ENCODE peak calls at places on chromosomes 16 and 17, in four cellular contexts. One of them, this sample, is unnamed.

GRCh38 chr17:15444805-15445204 is 22.6 kb downstream of the CDRT4 start:
- DNase-seq in germinal center: no peak
- DNase-seq in COLO829: no peak
- DNase-seq in stomach: no peak
- DNase-seq in this sample: no peak

GRCh38 chr17:74037320-74037719 is 166.2 kb upstream of the RPL38 start:
- DNase-seq in germinal center: no peak
- DNase-seq in COLO829: no peak
- DNase-seq in stomach: no peak
- DNase-seq in this sample: peak; percentile 40

GRCh38 chr17:66398617-66399016 is 96.2 kb downstream of the PRKCA start:
- DNase-seq in germinal center: no peak
- DNase-seq in COLO829: no peak
- DNase-seq in stomach: no peak
- DNase-seq in this sample: no peak

GRCh38 chr16:19118938-19119431 is 5.2 kb downstream of the ITPRIPL2 start:
- DNase-seq in germinal center: peak; percentile 52
- DNase-seq in COLO829: peak; percentile 90
- DNase-seq in stomach: no peak
- DNase-seq in this sample: peak; percentile 53

GRCh38 chr16:11350531-11351335 is 5.5 kb downstream of the RMI2 start:
- DNase-seq in germinal center: no peak
- DNase-seq in COLO829: no peak
- DNase-seq in stomach: no peak
- DNase-seq in this sample: no peak

GRCh38 chr17:75390982-75391381 is 14.5 kb downstream of the GRB2 start:
- DNase-seq in germinal center: no peak
- DNase-seq in COLO829: no peak
- DNase-seq in stomach: no peak
- DNase-seq in this sample: no peak

GRCh38 chr17:30812218-30813177 is 12.0 kb downstream of the CRLF3 start:
- DNase-seq in germinal center: no peak
- DNase-seq in COLO829: no peak
- DNase-seq in stomach: no peak
- DNase-seq in this sample: no peak

GRCh38 chr17:45060824-45061605 is at the start of gene NMT1:
- DNase-seq in germinal center: peak; percentile 96
- DNase-seq in COLO829: peak; percentile 99
- DNase-seq in stomach: peak; percentile 97
- DNase-seq in this sample: peak; percentile 100

GRCh38 chr17:68760141-68760475 is 158.9 kb upstream of the FAM20A start:
- DNase-seq in germinal center: no peak
- DNase-seq in COLO829: no peak
- DNase-seq in stomach: no peak
- DNase-seq in this sample: no peak

GRCh38 chr17:74351552-74352210 is 10.0 kb downstream of the BTBD17 start:
- DNase-seq in germinal center: no peak
- DNase-seq in COLO829: no peak
- DNase-seq in stomach: no peak
- DNase-seq in this sample: no peak

GRCh38 chr16:65301029-65301428 is 179.2 kb upstream of the CDH11 start:
- DNase-seq in germinal center: no peak
- DNase-seq in COLO829: no peak
- DNase-seq in stomach: no peak
- DNase-seq in this sample: no peak

GRCh38 chr17:19415806-19416775 is 5.1 kb downstream of the RNF112 start:
- DNase-seq in germinal center: no peak
- DNase-seq in COLO829: no peak
- DNase-seq in stomach: no peak
- DNase-seq in this sample: no peak

This sample was measured in SK-MEL-5.